ENCODE peak calls at places on chromosome 3, in nine cellular contexts. One of them, this sample, is unnamed.

GRCh38 chr3:56291244-56291680 is 177.0 kb downstream of the ERC2 start:
- DNase-seq in IMR-90: no peak
- DNase-seq in Karpas-422: no peak
- DNase-seq in PC-3: no peak
- DNase-seq in H9: no peak
- DNase-seq in fibroblast of lung: no peak
- DNase-seq in SK-N-SH: no peak
- DNase-seq in neuronal stem cell: no peak
- DNase-seq in colonic mucosa: no peak
- DNase-seq in this sample: peak; percentile 9

GRCh38 chr3:175885196-175885766 is 1026.1 kb downstream of the NAALADL2 start:
- DNase-seq in PC-3: no peak
- DNase-seq in Karpas-422: no peak
- DNase-seq in SK-N-SH: no peak
- DNase-seq in IMR-90: no peak
- DNase-seq in H9: no peak
- DNase-seq in colonic mucosa: no peak
- DNase-seq in neuronal stem cell: no peak
- DNase-seq in fibroblast of lung: no peak
- DNase-seq in this sample: no peak

GRCh38 chr3:60755094-60755493 is 496.2 kb downstream of the FHIT start:
- DNase-seq in IMR-90: no peak
- DNase-seq in fibroblast of lung: no peak
- DNase-seq in PC-3: peak; percentile 32
- DNase-seq in Karpas-422: no peak
- DNase-seq in colonic mucosa: no peak
- DNase-seq in SK-N-SH: peak; percentile 22
- DNase-seq in H9: peak; percentile 77
- DNase-seq in neuronal stem cell: no peak
- DNase-seq in this sample: peak; percentile 11

GRCh38 chr3:13716540-13717221 is 163.2 kb downstream of the WNT7A start:
- DNase-seq in fibroblast of lung: no peak
- DNase-seq in colonic mucosa: no peak
- DNase-seq in SK-N-SH: peak; percentile 8
- DNase-seq in neuronal stem cell: no peak
- DNase-seq in H9: peak; percentile 13
- DNase-seq in PC-3: no peak
- DNase-seq in Karpas-422: no peak
- DNase-seq in IMR-90: no peak
- DNase-seq in this sample: no peak

GRCh38 chr3:194871864-194872668 is 186.4 kb downstream of the FAM43A start:
- DNase-seq in IMR-90: peak; percentile 74
- DNase-seq in fibroblast of lung: peak; percentile 61
- DNase-seq in colonic mucosa: peak; percentile 78
- DNase-seq in H9: no peak
- DNase-seq in neuronal stem cell: no peak
- DNase-seq in Karpas-422: no peak
- DNase-seq in PC-3: peak; percentile 65
- DNase-seq in SK-N-SH: peak; percentile 47
- DNase-seq in this sample: peak; percentile 74

GRCh38 chr3:148280623-148281242 is 417.0 kb upstream of the AGTR1 start:
- DNase-seq in IMR-90: no peak
- DNase-seq in PC-3: no peak
- DNase-seq in Karpas-422: no peak
- DNase-seq in fibroblast of lung: no peak
- DNase-seq in neuronal stem cell: no peak
- DNase-seq in SK-N-SH: no peak
- DNase-seq in colonic mucosa: no peak
- DNase-seq in H9: peak; percentile 51
- DNase-seq in this sample: no peak

GRCh38 chr3:128060473-128061381 is 8.5 kb downstream of the SEC61A1 start:
- DNase-seq in SK-N-SH: no peak
- DNase-seq in neuronal stem cell: no peak
- DNase-seq in PC-3: peak; percentile 33
- DNase-seq in colonic mucosa: no peak
- DNase-seq in IMR-90: peak; percentile 100
- DNase-seq in H9: no peak
- DNase-seq in Karpas-422: no peak
- DNase-seq in fibroblast of lung: peak; percentile 95
- DNase-seq in this sample: peak; percentile 98

GRCh38 chr3:179149239-179149887 is 1.2 kb downstream of the PIK3CA start:
- DNase-seq in SK-N-SH: no peak
- DNase-seq in Karpas-422: peak; percentile 70
- DNase-seq in H9: no peak
- DNase-seq in neuronal stem cell: peak; percentile 21
- DNase-seq in fibroblast of lung: peak; percentile 41
- DNase-seq in colonic mucosa: peak; percentile 32
- DNase-seq in PC-3: peak; percentile 43
- DNase-seq in IMR-90: peak; percentile 32
- DNase-seq in this sample: peak; percentile 74

GRCh38 chr3:156723182-156723619 is 48.8 kb downstream of the TIPARP start:
- DNase-seq in IMR-90: peak; percentile 53
- DNase-seq in neuronal stem cell: no peak
- DNase-seq in H9: no peak
- DNase-seq in fibroblast of lung: no peak
- DNase-seq in Karpas-422: no peak
- DNase-seq in colonic mucosa: no peak
- DNase-seq in PC-3: no peak
- DNase-seq in SK-N-SH: no peak
- DNase-seq in this sample: peak; percentile 68

GRCh38 chr3:189685854-189686253 is 54.7 kb downstream of the TP63 start:
- DNase-seq in colonic mucosa: no peak
- DNase-seq in neuronal stem cell: no peak
- DNase-seq in H9: no peak
- DNase-seq in PC-3: peak; percentile 97
- DNase-seq in IMR-90: peak; percentile 93
- DNase-seq in Karpas-422: no peak
- DNase-seq in SK-N-SH: no peak
- DNase-seq in fibroblast of lung: peak; percentile 46
- DNase-seq in this sample: peak; percentile 85

GRCh38 chr3:7618606-7619005 is 757.7 kb downstream of the GRM7 start:
- DNase-seq in colonic mucosa: no peak
- DNase-seq in H9: no peak
- DNase-seq in neuronal stem cell: no peak
- DNase-seq in SK-N-SH: no peak
- DNase-seq in Karpas-422: no peak
- DNase-seq in IMR-90: no peak
- DNase-seq in PC-3: no peak
- DNase-seq in fibroblast of lung: no peak
- DNase-seq in this sample: no peak

GRCh38 chr3:11604139-11604895 is 39.4 kb downstream of the VGLL4 start:
- DNase-seq in IMR-90: peak; percentile 90
- DNase-seq in neuronal stem cell: no peak
- DNase-seq in H9: no peak
- DNase-seq in Karpas-422: peak; percentile 85
- DNase-seq in fibroblast of lung: peak; percentile 86
- DNase-seq in colonic mucosa: no peak
- DNase-seq in SK-N-SH: no peak
- DNase-seq in PC-3: no peak
- DNase-seq in this sample: peak; percentile 90

GRCh38 chr3:11603628-11604027 is 40.1 kb downstream of the VGLL4 start:
- DNase-seq in PC-3: no peak
- DNase-seq in SK-N-SH: no peak
- DNase-seq in Karpas-422: peak; percentile 76
- DNase-seq in H9: no peak
- DNase-seq in neuronal stem cell: no peak
- DNase-seq in fibroblast of lung: peak; percentile 94
- DNase-seq in IMR-90: peak; percentile 97
- DNase-seq in colonic mucosa: no peak
- DNase-seq in this sample: peak; percentile 70

GRCh38 chr3:11606090-11606784 is 37.5 kb downstream of the VGLL4 start:
- DNase-seq in IMR-90: no peak
- DNase-seq in neuronal stem cell: no peak
- DNase-seq in fibroblast of lung: no peak
- DNase-seq in PC-3: no peak
- DNase-seq in H9: no peak
- DNase-seq in colonic mucosa: no peak
- DNase-seq in SK-N-SH: no peak
- DNase-seq in Karpas-422: no peak
- DNase-seq in this sample: no peak

GRCh38 chr3:11606865-11607440 is 36.8 kb downstream of the VGLL4 start:
- DNase-seq in H9: no peak
- DNase-seq in PC-3: no peak
- DNase-seq in fibroblast of lung: no peak
- DNase-seq in SK-N-SH: no peak
- DNase-seq in IMR-90: no peak
- DNase-seq in Karpas-422: no peak
- DNase-seq in colonic mucosa: no peak
- DNase-seq in neuronal stem cell: no peak
- DNase-seq in this sample: peak; percentile 48

GRCh38 chr3:11605398-11605797 is 38.3 kb downstream of the VGLL4 start:
- DNase-seq in neuronal stem cell: no peak
- DNase-seq in IMR-90: no peak
- DNase-seq in Karpas-422: no peak
- DNase-seq in fibroblast of lung: no peak
- DNase-seq in PC-3: no peak
- DNase-seq in SK-N-SH: no peak
- DNase-seq in H9: no peak
- DNase-seq in colonic mucosa: no peak
- DNase-seq in this sample: no peak
- H3K27ac ChIP-seq in neuronal stem cell: no peak overlapping the region
- H3K27ac ChIP-seq in IMR-90: peak overlapping the region; percentile 22
- H3K27ac ChIP-seq in Karpas-422: peak overlapping the region; percentile 72
- H3K27ac ChIP-seq in fibroblast of lung: peak overlapping the region; percentile 62
- H3K27ac ChIP-seq in PC-3: no peak overlapping the region
- H3K27ac ChIP-seq in SK-N-SH: no peak overlapping the region
- H3K27ac ChIP-seq in H9: no peak overlapping the region
- H3K27ac ChIP-seq in colonic mucosa: no peak overlapping the region
- H3K27ac ChIP-seq in this sample: peak overlapping the region; percentile 40

GRCh38 chr3:50615190-50615589 is 1.8 kb upstream of the MAPKAPK3 start:
- DNase-seq in IMR-90: no peak
- DNase-seq in colonic mucosa: no peak
- DNase-seq in fibroblast of lung: no peak
- DNase-seq in SK-N-SH: no peak
- DNase-seq in Karpas-422: no peak
- DNase-seq in PC-3: no peak
- DNase-seq in neuronal stem cell: no peak
- DNase-seq in H9: no peak
- DNase-seq in this sample: no peak

GRCh38 chr3:50616003-50616769 is 765 bp upstream of the MAPKAPK3 start:
- DNase-seq in IMR-90: peak; percentile 79
- DNase-seq in fibroblast of lung: peak; percentile 82
- DNase-seq in SK-N-SH: peak; percentile 90
- DNase-seq in H9: peak; percentile 91
- DNase-seq in Karpas-422: peak; percentile 94
- DNase-seq in colonic mucosa: peak; percentile 86
- DNase-seq in neuronal stem cell: peak; percentile 85
- DNase-seq in PC-3: peak; percentile 91
- DNase-seq in this sample: peak; percentile 92

GRCh38 chr3:50617911-50618481 is 1.0 kb downstream of the MAPKAPK3 start:
- DNase-seq in H9: no peak
- DNase-seq in colonic mucosa: no peak
- DNase-seq in fibroblast of lung: no peak
- DNase-seq in neuronal stem cell: no peak
- DNase-seq in PC-3: no peak
- DNase-seq in IMR-90: no peak
- DNase-seq in Karpas-422: no peak
- DNase-seq in SK-N-SH: no peak
- DNase-seq in this sample: peak; percentile 51

GRCh38 chr3:50617096-50617791 is at the start of gene MAPKAPK3:
- DNase-seq in fibroblast of lung: no peak
- DNase-seq in SK-N-SH: no peak
- DNase-seq in PC-3: peak; percentile 30
- DNase-seq in neuronal stem cell: no peak
- DNase-seq in IMR-90: no peak
- DNase-seq in H9: no peak
- DNase-seq in Karpas-422: peak; percentile 67
- DNase-seq in colonic mucosa: peak; percentile 71
- DNase-seq in this sample: peak; percentile 56

GRCh38 chr3:50616770-50617095 is 218 bp upstream of the MAPKAPK3 start:
- DNase-seq in SK-N-SH: peak; percentile 93
- DNase-seq in Karpas-422: peak; percentile 96
- DNase-seq in fibroblast of lung: peak; percentile 88
- DNase-seq in colonic mucosa: peak; percentile 98
- DNase-seq in IMR-90: peak; percentile 82
- DNase-seq in PC-3: peak; percentile 94
- DNase-seq in H9: peak; percentile 97
- DNase-seq in neuronal stem cell: peak; percentile 95
- DNase-seq in this sample: peak; percentile 95
- H3K9ac ChIP-seq in SK-N-SH: peak overlapping the region; percentile 13
- H3K9ac ChIP-seq in Karpas-422: peak overlapping the region; percentile 60
- H3K9ac ChIP-seq in fibroblast of lung: no peak overlapping the region
- H3K9ac ChIP-seq in colonic mucosa: peak overlapping the region; percentile 52
- H3K9ac ChIP-seq in IMR-90: peak overlapping the region; percentile 47
- H3K9ac ChIP-seq in PC-3: no peak overlapping the region
- H3K9ac ChIP-seq in H9: no peak overlapping the region
- H3K9ac ChIP-seq in neuronal stem cell: no peak overlapping the region
- H3K9ac ChIP-seq in this sample: peak overlapping the region; percentile 35

DNA sequence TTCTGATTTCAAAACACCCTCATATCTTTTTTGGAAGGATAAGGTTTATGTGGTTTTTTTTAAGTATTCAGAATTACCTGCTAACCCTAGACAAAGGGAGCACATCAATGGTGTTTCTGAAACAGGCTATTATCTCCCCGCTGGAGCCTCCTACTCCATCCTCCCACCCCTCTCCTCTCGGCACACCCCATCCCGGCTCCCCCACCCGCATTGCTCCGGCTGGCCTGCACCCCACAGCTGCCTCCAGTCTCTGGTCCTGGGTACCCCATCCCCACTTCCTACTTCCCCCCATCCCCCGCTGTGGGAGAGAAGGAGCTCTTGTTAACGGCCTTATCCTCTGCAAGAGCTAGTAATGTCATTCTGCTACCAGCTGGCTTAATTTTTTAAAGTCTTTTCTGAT is 59.2 kb downstream of the PDIA5 start:
- DNase-seq in SK-N-SH: no peak
- DNase-seq in colonic mucosa: no peak
- DNase-seq in neuronal stem cell: no peak
- DNase-seq in IMR-90: no peak
- DNase-seq in PC-3: no peak
- DNase-seq in Karpas-422: no peak
- DNase-seq in fibroblast of lung: no peak
- DNase-seq in H9: no peak
- DNase-seq in this sample: no peak
- H3K27ac ChIP-seq in SK-N-SH: no peak overlapping the region
- H3K27ac ChIP-seq in colonic mucosa: no peak overlapping the region
- H3K27ac ChIP-seq in neuronal stem cell: no peak overlapping the region
- H3K27ac ChIP-seq in IMR-90: no peak overlapping the region
- H3K27ac ChIP-seq in PC-3: no peak overlapping the region
- H3K27ac ChIP-seq in Karpas-422: no peak overlapping the region
- H3K27ac ChIP-seq in fibroblast of lung: no peak overlapping the region
- H3K27ac ChIP-seq in H9: no peak overlapping the region
- H3K27ac ChIP-seq in this sample: no peak overlapping the region

DNA sequence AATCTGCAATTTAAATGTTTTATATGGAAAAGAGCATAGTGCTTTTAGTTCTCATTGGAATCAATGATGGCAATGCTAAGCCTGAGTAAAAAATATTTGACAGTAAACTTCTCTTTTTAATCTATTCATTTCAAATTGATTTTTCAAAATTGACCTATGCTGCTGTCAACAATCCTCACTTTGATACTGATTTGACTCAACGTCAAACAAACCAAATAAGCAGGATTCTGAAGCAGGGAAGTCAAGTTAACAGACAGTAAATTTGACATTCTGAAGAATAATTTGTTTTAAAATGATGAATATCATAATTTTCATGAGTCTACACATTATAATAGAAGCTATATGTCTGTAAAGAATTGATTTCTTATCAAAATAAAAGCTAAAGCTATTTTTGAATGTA is 1053.1 kb downstream of the DIPK2A start:
- DNase-seq in fibroblast of lung: no peak
- DNase-seq in IMR-90: no peak
- DNase-seq in neuronal stem cell: no peak
- DNase-seq in Karpas-422: no peak
- DNase-seq in H9: no peak
- DNase-seq in SK-N-SH: no peak
- DNase-seq in colonic mucosa: no peak
- DNase-seq in PC-3: no peak
- DNase-seq in this sample: no peak
- H3K9ac ChIP-seq in fibroblast of lung: no peak overlapping the region
- H3K9ac ChIP-seq in IMR-90: no peak overlapping the region
- H3K9ac ChIP-seq in neuronal stem cell: no peak overlapping the region
- H3K9ac ChIP-seq in Karpas-422: no peak overlapping the region
- H3K9ac ChIP-seq in H9: no peak overlapping the region
- H3K9ac ChIP-seq in SK-N-SH: no peak overlapping the region
- H3K9ac ChIP-seq in colonic mucosa: no peak overlapping the region
- H3K9ac ChIP-seq in PC-3: no peak overlapping the region
- H3K9ac ChIP-seq in this sample: no peak overlapping the region